ENCODE peak calls at places on chromosomes 7 and 10, in ten cellular contexts. G is astrocyte of the spinal cord; P is endothelial cell; Y is brain microvascular endothelial cell; T is fibroblast of villous mesenchyme; N is CD8-positive, alpha-beta T cell; H is left ventricle myocardium inferior; E is GM23338; S is adrenal gland; W is GM13976. R is an unnamed sample.

GRCh38 chr10:27341001-27341400 is 100.4 kb upstream of the ACBD5 start:
- DNase-seq in G (no peak), P (no peak), Y (no peak), T (no peak), N (no peak), H (no peak), E (no peak), S (no peak), W (no peak), R (no peak)

GRCh38 chr7:5528071-5528814 is 104.6 kb upstream of the TNRC18 start:
- DNase-seq in G (peak; percentile 43), P (no peak), Y (no peak), T (no peak), N (peak; percentile 72), H (peak; percentile 46), E (no peak), S (peak; percentile 46), W (no peak), R (peak; percentile 71)

GRCh38 chr10:104880655-104881222 is 239.6 kb downstream of the SORCS3 start:
- DNase-seq in G (no peak), P (no peak), Y (no peak), T (no peak), N (no peak), H (no peak), E (no peak), S (no peak), W (no peak), R (no peak)

GRCh38 chr7:76202666-76203030 is 952 bp downstream of the SRRM3 start:
- DNase-seq in G (no peak), P (no peak), Y (no peak), T (no peak), N (no peak), H (no peak), E (peak; percentile 55), S (no peak), W (no peak), R (no peak)

GRCh38 chr7:157519246-157519645 is 182.4 kb downstream of the DNAJB6 start:
- DNase-seq in G (no peak), P (no peak), Y (no peak), T (no peak), N (no peak), H (no peak), E (no peak), S (no peak), W (no peak), R (no peak)

GRCh38 chr7:108603922-108604684 is 34.4 kb downstream of the DNAJB9 start:
- DNase-seq in G (no peak), P (no peak), Y (no peak), T (no peak), N (no peak), H (no peak), E (no peak), S (no peak), W (no peak), R (no peak)

GRCh38 chr7:46003161-46003560 is 82.1 kb upstream of the IGFBP3 start:
- DNase-seq in G (no peak), P (no peak), Y (no peak), T (no peak), N (no peak), H (no peak), E (no peak), S (no peak), W (no peak), R (no peak)

GRCh38 chr7:140126435-140127034 is 50.2 kb downstream of the KDM7A start:
- DNase-seq in G (no peak), P (no peak), Y (no peak), T (no peak), N (no peak), H (no peak), E (no peak), S (no peak), W (no peak), R (no peak)

GRCh38 chr10:69335063-69335587 is 56.8 kb downstream of the HK1 start:
- DNase-seq in G (peak; percentile 68), P (no peak), Y (no peak), T (peak; percentile 72), N (no peak), H (peak; percentile 72), E (no peak), S (peak; percentile 69), W (peak; percentile 54), R (no peak)

GRCh38 chr10:122034149-122034756 is 45.3 kb downstream of the TACC2 start:
- DNase-seq in G (no peak), P (no peak), Y (no peak), T (peak; percentile 37), N (no peak), H (no peak), E (no peak), S (no peak), W (no peak), R (peak; percentile 57)

GRCh38 chr10:132790470-132790869 is 4.5 kb upstream of the NKX6-2 start:
- DNase-seq in G (no peak), P (no peak), Y (no peak), T (no peak), N (no peak), H (no peak), E (no peak), S (no peak), W (no peak), R (no peak)

GRCh38 chr7:83850037-83850619 is 201.2 kb upstream of the SEMA3E start:
- DNase-seq in G (no peak), P (no peak), Y (no peak), T (no peak), N (no peak), H (no peak), E (no peak), S (no peak), W (no peak), R (no peak)

GRCh38 chr10:85600026-85600743 is 766.4 kb downstream of the GRID1 start:
- DNase-seq in G (no peak), P (no peak), Y (no peak), T (no peak), N (no peak), H (no peak), E (no peak), S (no peak), W (no peak), R (no peak)

GRCh38 chr10:51879238-51879637 is 179.8 kb upstream of the CSTF2T start:
- DNase-seq in G (peak; percentile 97), P (no peak), Y (peak; percentile 99), T (peak; percentile 94), N (no peak), H (no peak), E (no peak), S (peak; percentile 27), W (peak; percentile 33), R (peak; percentile 93)

GRCh38 chr7:30047124-30047523 is 18.9 kb downstream of the PLEKHA8 start:
- DNase-seq in G (no peak), P (no peak), Y (no peak), T (no peak), N (no peak), H (no peak), E (no peak), S (no peak), W (no peak), R (no peak)

GRCh38 chr10:132860527-132860926 is 74.6 kb upstream of the NKX6-2 start:
- DNase-seq in G (no peak), P (no peak), Y (no peak), T (no peak), N (no peak), H (peak; percentile 11), E (peak; percentile 30), S (no peak), W (no peak), R (no peak)

GRCh38 chr7:144454256-144455039 is 51.0 kb upstream of the NOBOX start:
- DNase-seq in G (peak; percentile 2), P (no peak), Y (no peak), T (no peak), N (no peak), H (no peak), E (peak; percentile 45), S (no peak), W (no peak), R (no peak)
- TF ChIP-seq CTCF in G (peak; percentile 43), P (no peak), Y (peak; percentile 38), T (peak; percentile 37), N (no peak), H (peak; percentile 48), E (peak; percentile 74), S (no peak), W (no peak), R (peak; percentile 51)

DNA sequence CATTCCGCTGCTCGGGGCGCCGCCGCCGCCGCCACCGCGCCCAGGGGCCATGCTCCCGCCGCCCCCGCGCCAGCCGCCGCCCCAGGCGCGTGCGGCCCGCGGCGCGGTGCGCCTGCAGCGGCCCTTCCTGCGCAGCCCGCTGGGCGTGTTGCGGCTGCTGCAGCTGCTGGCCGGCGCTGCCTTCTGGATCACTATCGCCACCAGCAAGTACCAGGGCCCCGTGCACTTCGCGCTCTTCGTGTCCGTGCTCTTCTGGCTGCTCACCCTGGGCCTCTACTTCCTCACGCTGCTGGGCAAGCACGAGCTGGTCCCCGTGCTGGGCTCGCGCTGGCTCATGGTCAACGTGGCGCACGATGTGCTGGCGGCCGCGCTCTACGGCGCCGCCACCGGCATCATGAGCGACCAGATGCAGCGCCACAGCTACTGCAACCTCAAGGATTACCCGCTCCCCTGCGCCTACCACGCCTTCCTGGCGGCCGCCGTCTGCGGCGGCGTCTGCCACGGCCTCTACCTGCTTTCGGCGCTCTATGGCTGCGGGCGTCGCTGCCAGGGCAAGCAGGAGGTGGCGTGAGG is 384 bp downstream of the MARVELD1 start:
- DNase-seq in G (peak; percentile 82), P (peak; percentile 54), Y (peak; percentile 53), T (peak; percentile 82), N (peak; percentile 54), H (peak; percentile 75), E (peak; percentile 71), S (peak; percentile 78), W (peak; percentile 87), R (peak; percentile 75)
- TF ChIP-seq CTCF in G (peak; percentile 40), P (no peak), Y (peak; percentile 43), T (peak; percentile 14), N (no peak), H (peak; percentile 31), E (no peak), S (peak; percentile 8), W (peak; percentile 40), R (peak; percentile 62)

DNA sequence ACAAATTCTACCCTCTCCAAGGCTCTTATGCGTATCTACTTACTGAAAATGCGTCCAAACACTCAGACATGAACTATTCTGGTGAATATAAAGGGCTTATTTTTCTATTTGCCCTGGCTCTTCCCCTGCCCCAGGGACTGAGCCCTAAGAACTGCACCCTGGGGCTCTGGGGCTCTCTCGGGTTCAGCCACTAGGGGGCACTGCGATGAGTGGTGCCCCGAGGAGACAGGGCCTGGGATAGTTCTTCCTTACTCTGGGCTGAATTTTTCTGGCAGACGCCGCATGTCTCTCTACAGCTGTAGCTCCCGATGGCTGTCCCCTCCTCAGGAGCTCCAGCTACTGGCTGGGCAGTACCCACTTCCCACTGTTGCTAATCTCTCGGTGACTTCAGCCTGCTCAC is 30.8 kb upstream of the GSDME start:
- DNase-seq in G (no peak), P (no peak), Y (no peak), T (no peak), N (no peak), H (no peak), E (no peak), S (no peak), W (no peak), R (no peak)
- TF ChIP-seq CTCF in G (peak; percentile 54), P (peak; percentile 61), Y (peak; percentile 71), T (peak; percentile 48), N (peak; percentile 18), H (peak; percentile 32), E (peak; percentile 68), S (no peak), W (peak; percentile 15), R (peak; percentile 78)

DNA sequence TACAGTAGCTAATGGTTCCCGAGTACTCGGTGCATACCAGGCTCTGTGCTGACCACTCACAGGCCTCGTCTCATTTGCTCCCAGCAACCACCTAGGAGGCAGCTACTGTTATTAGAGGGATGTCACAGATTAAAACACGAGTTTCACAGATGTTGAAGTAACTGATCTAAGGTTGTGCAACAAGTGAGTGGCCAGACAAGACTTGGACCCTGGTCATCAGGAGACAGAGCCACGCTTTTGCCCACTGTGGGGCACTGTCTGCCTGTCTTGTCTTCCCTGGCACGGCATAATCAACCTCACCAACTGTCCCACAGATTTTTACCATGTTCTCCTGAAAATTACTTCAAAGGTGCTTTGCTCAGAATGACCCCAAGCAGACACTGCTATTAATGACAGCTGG is 111.6 kb upstream of the HABP2 start:
- DNase-seq in G (no peak), P (no peak), Y (no peak), T (no peak), N (no peak), H (no peak), E (no peak), S (no peak), W (no peak), R (peak; percentile 30)
- TF ChIP-seq CTCF in G (no peak), P (no peak), Y (no peak), T (no peak), N (no peak), H (no peak), E (no peak), S (no peak), W (no peak), R (peak; percentile 63)

R was measured in HFFc6.